ENCODE peak calls at places on chromosome 21, in nine cellular contexts. A, F, E, C, Y, D, O, J and T are unnamed samples.

GRCh38 chr21:46424062-46424591 is 34.6 kb upstream of the DIP2A start:
- DNase-seq in A (no peak), F (peak), E (peak), C (no peak), Y (no peak), D (no peak), O (no peak), J (no peak), T (no peak)

GRCh38 chr21:21907271-21907670 is 909.1 kb downstream of the NCAM2 start:
- DNase-seq in A (no peak), F (no peak), E (no peak), C (peak), Y (no peak), D (no peak), O (no peak), J (no peak), T (no peak)

GRCh38 chr21:17442174-17442573 is 70.7 kb upstream of the CXADR start:
- DNase-seq in A (no peak), F (no peak), E (no peak), C (no peak), Y (no peak), D (no peak), O (no peak), J (no peak), T (no peak)

GRCh38 chr21:45502006-45502345 is 40.3 kb downstream of the SLC19A1 start:
- DNase-seq in A (no peak), F (no peak), E (peak), C (no peak), Y (no peak), D (no peak), O (no peak), J (no peak), T (peak)

GRCh38 chr21:36379236-36379635 is 6.0 kb upstream of the CHAF1B start:
- DNase-seq in A (no peak), F (no peak), E (no peak), C (no peak), Y (no peak), D (no peak), O (no peak), J (no peak), T (no peak)

GRCh38 chr21:42336065-42336464 is 14.7 kb downstream of the TFF2 start:
- DNase-seq in A (no peak), F (no peak), E (peak), C (no peak), Y (no peak), D (no peak), O (peak), J (no peak), T (no peak)

GRCh38 chr21:42153746-42154145 is 65.2 kb upstream of the ABCG1 start:
- DNase-seq in A (no peak), F (no peak), E (peak), C (no peak), Y (no peak), D (no peak), O (no peak), J (no peak), T (no peak)

GRCh38 chr21:37562920-37563640 is 196.5 kb downstream of the DYRK1A start:
- DNase-seq in A (no peak), F (no peak), E (no peak), C (no peak), Y (no peak), D (no peak), O (no peak), J (peak), T (no peak)

GRCh38 chr21:21921410-21922232 is 923.4 kb downstream of the NCAM2 start:
- DNase-seq in A (no peak), F (no peak), E (no peak), C (peak), Y (no peak), D (no peak), O (peak), J (peak), T (no peak)

GRCh38 chr21:33308586-33309490 is 15.9 kb upstream of the IFNAR1 start:
- DNase-seq in A (no peak), F (no peak), E (no peak), C (peak), Y (peak), D (no peak), O (no peak), J (peak), T (no peak)

GRCh38 chr21:44907225-44907965 is 13.3 kb downstream of the ITGB2 start:
- DNase-seq in A (no peak), F (no peak), E (peak), C (no peak), Y (no peak), D (no peak), O (no peak), J (no peak), T (peak)

GRCh38 chr21:38567577-38568360 is 69.5 kb upstream of the ERG start:
- DNase-seq in A (peak), F (peak), E (peak), C (peak), Y (no peak), D (no peak), O (peak), J (no peak), T (peak)

GRCh38 chr21:36701912-36702621 is 3.2 kb downstream of the SIM2 start:
- DNase-seq in A (no peak), F (no peak), E (peak), C (no peak), Y (no peak), D (no peak), O (no peak), J (no peak), T (no peak)

GRCh38 chr21:21165063-21165645 is 166.9 kb downstream of the NCAM2 start:
- DNase-seq in A (peak), F (no peak), E (no peak), C (peak), Y (no peak), D (no peak), O (peak), J (no peak), T (no peak)

GRCh38 chr21:31233711-31234110 is 110.3 kb downstream of the TIAM1 start:
- DNase-seq in A (no peak), F (no peak), E (no peak), C (no peak), Y (no peak), D (no peak), O (no peak), J (no peak), T (no peak)

GRCh38 chr21:24367936-24368335 is 1239.3 kb downstream of the MRPL39 start:
- DNase-seq in A (no peak), F (no peak), E (no peak), C (peak), Y (no peak), D (no peak), O (peak), J (no peak), T (no peak)

GRCh38 chr21:33230518-33231324 is 983 bp downstream of the IFNAR2 start:
- DNase-seq in A (no peak), F (peak), E (peak), C (peak), Y (peak), D (no peak), O (peak), J (peak), T (peak)

GRCh38 chr21:37367301-37367757 is 756 bp downstream of the DYRK1A start:
- DNase-seq in A (no peak), F (no peak), E (no peak), C (no peak), Y (peak), D (no peak), O (no peak), J (peak), T (no peak)

GRCh38 chr21:16169102-16169511 is 439.3 kb downstream of the USP25 start:
- DNase-seq in A (peak), F (no peak), E (no peak), C (peak), Y (no peak), D (no peak), O (peak), J (no peak), T (no peak)

GRCh38 chr21:36419996-36420395 is 34.8 kb downstream of the CHAF1B start:
- DNase-seq in A (peak), F (peak), E (peak), C (peak), Y (peak), D (peak), O (peak), J (peak), T (peak)

GRCh38 chr21:45911806-45912325 is 69.7 kb upstream of the COL6A1 start:
- DNase-seq in A (no peak), F (no peak), E (no peak), C (no peak), Y (no peak), D (no peak), O (no peak), J (no peak), T (no peak)

GRCh38 chr21:38258803-38259485 is 2.2 kb downstream of the KCNJ15 start:
- DNase-seq in A (peak), F (no peak), E (no peak), C (peak), Y (no peak), D (no peak), O (peak), J (no peak), T (no peak)

GRCh38 chr21:33028759-33029511 is 3.2 kb downstream of the OLIG2 start:
- DNase-seq in A (no peak), F (no peak), E (peak), C (no peak), Y (no peak), D (no peak), O (no peak), J (peak), T (no peak)

GRCh38 chr21:41164981-41165650 is 2.8 kb upstream of the BACE2 start:
- DNase-seq in A (no peak), F (no peak), E (peak), C (no peak), Y (no peak), D (peak), O (peak), J (no peak), T (peak)

GRCh38 chr21:42590431-42591131 is 62.8 kb upstream of the PDE9A start:
- DNase-seq in A (no peak), F (no peak), E (peak), C (no peak), Y (no peak), D (no peak), O (no peak), J (no peak), T (no peak)

GRCh38 chr21:21715286-21715969 is 717.2 kb downstream of the NCAM2 start:
- DNase-seq in A (no peak), F (no peak), E (no peak), C (peak), Y (no peak), D (no peak), O (peak), J (no peak), T (no peak)

GRCh38 chr21:17513214-17514123 is 626 bp downstream of the CXADR start:
- DNase-seq in A (no peak), F (peak), E (peak), C (peak), Y (peak), D (no peak), O (peak), J (peak), T (no peak)

GRCh38 chr21:39363607-39364555 is 15.0 kb upstream of the HMGN1 start:
- DNase-seq in A (no peak), F (no peak), E (no peak), C (no peak), Y (no peak), D (no peak), O (no peak), J (peak), T (no peak)

GRCh38 chr21:41411449-41412089 is 14.5 kb upstream of the MX1 start:
- DNase-seq in A (no peak), F (no peak), E (peak), C (no peak), Y (no peak), D (no peak), O (peak), J (no peak), T (no peak)

GRCh38 chr21:36647279-36648093 is 51.4 kb upstream of the SIM2 start:
- DNase-seq in A (no peak), F (no peak), E (peak), C (peak), Y (no peak), D (no peak), O (peak), J (no peak), T (no peak)

GRCh38 chr21:36310016-36310415 is 10.0 kb upstream of the MORC3 start:
- DNase-seq in A (no peak), F (no peak), E (no peak), C (no peak), Y (peak), D (no peak), O (no peak), J (peak), T (no peak)

GRCh38 chr21:46265736-46266525 is 19.5 kb downstream of the MCM3AP start:
- DNase-seq in A (no peak), F (no peak), E (no peak), C (no peak), Y (no peak), D (no peak), O (no peak), J (no peak), T (no peak)

GRCh38 chr21:44049606-44050005 is 37.5 kb downstream of the TRAPPC10 start:
- DNase-seq in A (no peak), F (no peak), E (no peak), C (no peak), Y (no peak), D (no peak), O (peak), J (no peak), T (no peak)

GRCh38 chr21:32958288-32958992 is 67.3 kb upstream of the OLIG2 start:
- DNase-seq in A (no peak), F (no peak), E (peak), C (no peak), Y (no peak), D (no peak), O (no peak), J (no peak), T (no peak)

GRCh38 chr21:29316806-29317205 is 18.1 kb downstream of the BACH1 start:
- DNase-seq in A (no peak), F (no peak), E (no peak), C (no peak), Y (no peak), D (no peak), O (no peak), J (no peak), T (no peak)

GRCh38 chr21:29318354-29318753 is 19.6 kb downstream of the BACH1 start:
- DNase-seq in A (no peak), F (no peak), E (no peak), C (no peak), Y (no peak), D (no peak), O (peak), J (no peak), T (no peak)

GRCh38 chr21:29313662-29314408 is 15.1 kb downstream of the BACH1 start:
- DNase-seq in A (no peak), F (no peak), E (no peak), C (no peak), Y (no peak), D (no peak), O (no peak), J (no peak), T (no peak)

GRCh38 chr21:29316029-29316742 is 17.5 kb downstream of the BACH1 start:
- DNase-seq in A (no peak), F (no peak), E (no peak), C (no peak), Y (no peak), D (no peak), O (no peak), J (no peak), T (no peak)

GRCh38 chr21:29315155-29315749 is 16.5 kb downstream of the BACH1 start:
- DNase-seq in A (no peak), F (no peak), E (no peak), C (no peak), Y (no peak), D (no peak), O (no peak), J (no peak), T (no peak)
- TF ChIP-seq CTCF in A (no peak), F (no peak), E (no peak), C (no peak), Y (no peak), D (no peak), O (no peak), J (no peak), T (no peak)

DNA sequence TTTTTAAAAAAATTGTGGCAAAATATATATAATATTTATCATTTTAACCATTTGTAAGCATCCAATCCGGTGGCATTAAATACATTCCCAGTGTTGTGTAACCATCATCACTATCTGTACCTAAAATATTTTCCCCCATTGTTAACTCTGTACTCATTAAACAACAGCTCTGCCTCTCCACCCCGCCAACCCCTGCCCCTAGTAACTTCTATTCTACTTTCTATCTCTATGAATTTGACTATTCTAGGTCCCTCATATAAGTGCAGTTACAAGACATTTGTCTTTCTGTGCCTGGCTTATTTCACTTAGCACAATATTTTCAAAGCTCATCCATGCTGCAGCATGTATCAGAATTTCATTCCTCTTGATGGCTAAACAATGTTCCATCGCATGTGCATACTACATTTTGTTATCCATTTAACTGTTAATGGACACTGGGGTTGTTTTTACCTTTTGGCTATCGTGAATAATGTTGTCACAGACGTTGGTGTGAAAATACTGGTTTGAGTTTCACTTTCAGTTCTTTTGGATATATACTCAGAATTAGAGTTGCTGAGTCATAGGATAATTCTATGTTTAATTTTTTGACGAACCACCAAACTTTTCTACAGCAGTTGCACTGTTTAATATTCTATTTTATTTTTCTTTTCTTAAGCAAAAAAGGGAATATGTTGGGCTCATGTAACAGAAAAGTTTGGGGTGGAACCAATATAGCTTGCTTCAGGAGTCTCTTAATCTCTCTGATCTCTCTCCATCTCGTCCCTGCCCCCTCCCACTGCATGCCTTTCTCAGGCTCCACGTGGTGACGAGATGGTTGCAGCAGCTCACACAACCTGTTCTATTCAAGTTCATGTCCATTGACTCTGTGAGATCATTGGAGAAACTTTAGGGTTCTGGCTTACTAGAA is 25.2 kb upstream of the RCAN1 start:
- DNase-seq in A (no peak), F (no peak), E (no peak), C (peak), Y (peak), D (no peak), O (peak), J (peak), T (no peak)
- H3K4me3 ChIP-seq in A (no peak), F (no peak), E (no peak), C (no peak), Y (no peak), D (no peak), O (no peak), J (peak), T (no peak)

DNA sequence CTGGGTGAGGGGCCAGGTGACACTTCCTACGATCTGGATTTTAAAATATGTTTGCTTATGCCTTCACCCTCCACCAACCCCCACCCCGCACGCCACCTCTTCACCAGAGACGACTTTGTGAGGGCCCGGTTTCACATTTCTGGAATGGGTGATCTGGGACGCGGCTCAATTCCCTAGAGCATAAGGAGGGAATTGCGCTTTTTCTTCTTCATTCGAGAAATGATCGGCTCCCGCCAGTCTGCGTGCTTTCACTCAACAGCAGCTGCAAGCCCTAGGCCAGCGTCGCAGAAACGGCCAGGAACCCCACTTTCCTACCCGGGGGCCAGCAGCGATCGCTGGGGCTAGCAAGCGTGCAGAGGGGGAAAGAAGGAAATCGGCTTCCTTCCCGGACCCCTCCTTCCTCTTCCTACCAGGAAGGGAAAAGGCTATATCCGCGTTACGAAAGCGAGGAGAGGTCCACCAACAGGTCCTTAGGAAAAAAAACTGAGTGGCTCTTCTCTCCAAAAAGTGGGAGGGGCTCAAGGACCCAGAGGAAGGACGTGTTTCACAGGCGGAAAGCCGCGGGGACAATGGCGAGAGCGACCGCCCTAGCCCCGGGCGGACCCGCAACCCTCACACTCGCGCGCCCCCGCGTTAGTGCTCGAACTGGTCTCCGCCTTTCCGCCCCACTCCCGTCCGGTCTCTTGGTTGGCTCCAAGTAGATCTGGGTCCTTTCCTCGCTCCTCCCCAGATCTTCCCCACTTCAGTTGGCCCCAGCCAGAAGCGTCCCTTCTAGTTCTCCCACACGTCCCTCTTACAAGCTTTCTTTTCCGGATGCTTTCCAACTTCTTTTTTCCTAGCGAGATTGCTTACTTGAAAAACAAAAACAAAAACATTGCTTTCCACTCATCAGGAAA is 1.1 kb upstream of the ADAMTS1 start:
- DNase-seq in A (no peak), F (no peak), E (peak), C (peak), Y (no peak), D (peak), O (peak), J (no peak), T (peak)
- TF ChIP-seq CTCF in A (peak), F (no peak), E (peak), C (peak), Y (no peak), D (peak), O (peak), J (peak), T (peak)

GRCh38 chr21:14382486-14382834 is 486 bp downstream of the HSPA13 start:
- DNase-seq in A (no peak), F (no peak), E (no peak), C (no peak), Y (no peak), D (no peak), O (peak), J (no peak), T (peak)

GRCh38 chr21:14388282-14388681 is 5.3 kb upstream of the HSPA13 start:
- DNase-seq in A (no peak), F (no peak), E (no peak), C (no peak), Y (no peak), D (no peak), O (no peak), J (no peak), T (no peak)

GRCh38 chr21:14383596-14384210 is 757 bp upstream of the HSPA13 start:
- DNase-seq in A (no peak), F (no peak), E (no peak), C (no peak), Y (no peak), D (no peak), O (peak), J (peak), T (no peak)

GRCh38 chr21:14382835-14383595 is at the start of gene HSPA13:
- DNase-seq in A (peak), F (peak), E (peak), C (peak), Y (peak), D (peak), O (peak), J (peak), T (peak)

DNA sequence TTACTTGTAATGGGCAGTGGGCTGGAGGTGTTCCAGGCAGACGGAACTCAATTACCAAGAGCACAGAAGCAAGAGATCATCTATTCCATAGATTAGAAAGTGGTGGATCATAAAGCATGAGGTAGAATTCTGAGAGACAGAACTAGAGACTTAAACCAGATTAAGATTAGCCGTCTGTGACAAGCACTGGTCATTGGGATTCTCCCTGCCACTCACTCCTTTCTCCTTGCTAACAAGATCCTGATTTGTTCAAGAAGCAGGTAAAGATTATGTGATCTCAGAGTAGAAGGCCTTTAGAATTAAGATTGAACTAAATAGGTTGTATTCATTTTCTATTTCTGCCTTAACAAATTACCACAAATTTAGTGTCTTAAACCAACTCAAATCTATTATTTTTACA is 1.5 kb upstream of the HSPA13 start:
- DNase-seq in A (no peak), F (peak), E (no peak), C (no peak), Y (no peak), D (no peak), O (no peak), J (no peak), T (no peak)
- H3K4me3 ChIP-seq in A (no peak), F (peak), E (peak), C (no peak), Y (peak), D (no peak), O (no peak), J (peak), T (no peak)